ENCODE peak calls at places on chromosome 18, in seven cellular contexts. J, Y, U, F, N, O and H are unnamed samples.

GRCh38 chr18:37266290-37266689 is 299.3 kb downstream of the CELF4 start:
- DNase-seq in J (no peak), Y (peak; percentile 67), U (no peak), F (no peak), N (no peak), O (no peak), H (no peak)

GRCh38 chr18:55097406-55098170 is 138.3 kb upstream of the CCDC68 start:
- DNase-seq in J (no peak), Y (no peak), U (no peak), F (no peak), N (peak; percentile 83), O (no peak), H (no peak)

GRCh38 chr18:49500136-49500921 is 13.3 kb upstream of the C18orf32 start:
- DNase-seq in J (no peak), Y (peak; percentile 42), U (no peak), F (no peak), N (no peak), O (no peak), H (no peak)

GRCh38 chr18:32879497-32879896 is 106.7 kb upstream of the KLHL14 start:
- DNase-seq in J (no peak), Y (peak; percentile 60), U (no peak), F (no peak), N (peak; percentile 89), O (no peak), H (no peak)

GRCh38 chr18:70333757-70334156 is 44.9 kb downstream of the SOCS6 start:
- DNase-seq in J (no peak), Y (no peak), U (no peak), F (no peak), N (peak; percentile 99), O (no peak), H (no peak)

GRCh38 chr18:50192903-50193795 is 1.8 kb downstream of the MYO5B start:
- DNase-seq in J (no peak), Y (peak; percentile 44), U (no peak), F (no peak), N (no peak), O (no peak), H (no peak)

GRCh38 chr18:48913201-48913600 is 37.6 kb downstream of the SMAD7 start:
- DNase-seq in J (no peak), Y (no peak), U (peak; percentile 63), F (no peak), N (no peak), O (peak; percentile 45), H (no peak)

GRCh38 chr18:51051105-51051712 is 21.2 kb downstream of the SMAD4 start:
- DNase-seq in J (no peak), Y (peak; percentile 90), U (no peak), F (no peak), N (no peak), O (no peak), H (no peak)

GRCh38 chr18:40662898-40663437 is 1292.1 kb upstream of the PIK3C3 start:
- DNase-seq in J (peak; percentile 47), Y (no peak), U (peak; percentile 55), F (no peak), N (no peak), O (no peak), H (no peak)

GRCh38 chr18:77068321-77068841 is 64.2 kb downstream of the MBP start:
- DNase-seq in J (no peak), Y (no peak), U (no peak), F (no peak), N (peak; percentile 66), O (no peak), H (no peak)

GRCh38 chr18:70415823-70416488 is 127.1 kb downstream of the SOCS6 start:
- DNase-seq in J (no peak), Y (no peak), U (no peak), F (no peak), N (no peak), O (no peak), H (no peak)

GRCh38 chr18:48007955-48008701 is 77.7 kb upstream of the SMAD2 start:
- DNase-seq in J (peak; percentile 92), Y (peak; percentile 93), U (peak; percentile 90), F (no peak), N (peak; percentile 30), O (peak; percentile 27), H (peak; percentile 47)

GRCh38 chr18:376307-376706 is 108.5 kb upstream of the THOC1 start:
- DNase-seq in J (no peak), Y (no peak), U (no peak), F (no peak), N (peak; percentile 67), O (no peak), H (no peak)
- H3K27ac ChIP-seq in J (no peak overlapping the region), Y (no peak overlapping the region), U (peak overlapping the region; percentile 42), F (no peak overlapping the region), N (no peak overlapping the region), O (no peak overlapping the region), H (no peak overlapping the region)

GRCh38 chr18:58579561-58580047 is 49.3 kb downstream of the ALPK2 start:
- DNase-seq in J (no peak), Y (no peak), U (no peak), F (no peak), N (peak; percentile 95), O (no peak), H (no peak)

GRCh38 chr18:58580078-58580477 is 48.8 kb downstream of the ALPK2 start:
- DNase-seq in J (no peak), Y (no peak), U (no peak), F (no peak), N (no peak), O (no peak), H (no peak)

GRCh38 chr18:58580623-58581022 is 48.3 kb downstream of the ALPK2 start:
- DNase-seq in J (no peak), Y (peak; percentile 81), U (no peak), F (no peak), N (peak; percentile 76), O (no peak), H (peak; percentile 60)

GRCh38 chr18:58578321-58578720 is 50.6 kb downstream of the ALPK2 start:
- DNase-seq in J (no peak), Y (no peak), U (no peak), F (no peak), N (no peak), O (no peak), H (no peak)

DNA sequence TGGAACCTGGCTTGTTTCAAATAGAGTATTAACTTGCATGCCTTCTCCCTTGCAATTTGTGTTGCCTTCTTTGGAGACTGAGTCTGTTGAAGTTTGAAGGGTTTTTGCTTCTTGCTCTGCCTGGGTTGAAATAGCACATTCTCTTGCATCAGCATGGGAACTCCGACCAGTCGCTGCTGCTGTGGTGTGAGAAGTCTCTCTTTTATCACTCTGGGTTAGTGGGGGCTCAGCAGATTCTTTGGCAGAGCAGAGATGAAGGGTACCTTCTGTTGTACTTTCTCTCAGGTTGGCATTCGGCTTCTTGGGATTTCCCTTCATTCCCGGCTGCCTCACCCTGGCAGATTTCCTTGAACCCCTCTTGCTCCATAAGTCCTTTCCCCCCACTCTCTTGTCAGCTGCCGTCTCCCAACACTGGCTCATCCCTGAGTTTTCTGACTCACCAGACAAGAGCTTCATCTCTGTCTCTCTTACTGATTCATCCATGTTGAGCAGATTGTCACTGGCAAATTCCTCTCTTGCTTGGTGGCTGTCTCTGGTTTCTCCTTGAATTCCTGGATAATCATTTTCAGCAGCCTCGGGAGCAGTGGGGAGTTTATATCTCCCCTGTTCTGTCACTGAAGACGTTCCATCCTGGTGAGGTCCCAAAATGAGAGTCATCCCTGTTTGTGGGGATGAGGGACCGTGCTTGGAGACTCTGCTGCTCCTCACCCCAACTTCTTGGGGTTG is 49.9 kb downstream of the ALPK2 start:
- DNase-seq in J (no peak), Y (no peak), U (no peak), F (no peak), N (peak; percentile 86), O (no peak), H (no peak)
- H3K4me1 ChIP-seq in J (peaks cover 4% of the 10 kb centered on the region), Y (peaks cover 14% of the 10 kb centered on the region), U (no peaks in the 10 kb centered on the region), F (peaks cover 5% of the 10 kb centered on the region), N (peaks cover 49% of the 10 kb centered on the region), O (no peaks in the 10 kb centered on the region), H (peaks cover 2% of the 10 kb centered on the region)

DNA sequence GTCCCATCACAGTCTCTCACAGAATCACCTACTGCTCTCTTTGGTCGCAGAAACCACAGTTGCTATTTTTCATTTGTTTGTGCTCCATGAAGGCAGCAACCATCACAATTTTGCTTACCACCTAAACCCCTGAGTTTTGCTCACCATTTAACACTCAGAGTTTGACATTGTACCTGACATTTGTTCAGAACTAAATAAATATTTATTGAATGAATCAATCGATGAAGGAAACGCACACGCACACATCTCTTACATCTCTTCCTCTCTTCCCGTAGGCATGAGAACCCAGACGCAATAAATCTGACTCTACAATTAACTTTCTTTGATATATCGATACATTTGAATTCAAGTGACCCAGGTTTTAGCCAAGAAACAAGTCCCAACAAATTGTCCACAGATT is 105.5 kb upstream of the RNF152 start:
- DNase-seq in J (no peak), Y (no peak), U (no peak), F (no peak), N (no peak), O (no peak), H (no peak)
- H3K4me3 ChIP-seq in J (no peak overlapping the region), Y (no peak overlapping the region), U (no peak overlapping the region), F (no peak overlapping the region), N (no peak overlapping the region), O (no peak overlapping the region), H (no peak overlapping the region)

DNA sequence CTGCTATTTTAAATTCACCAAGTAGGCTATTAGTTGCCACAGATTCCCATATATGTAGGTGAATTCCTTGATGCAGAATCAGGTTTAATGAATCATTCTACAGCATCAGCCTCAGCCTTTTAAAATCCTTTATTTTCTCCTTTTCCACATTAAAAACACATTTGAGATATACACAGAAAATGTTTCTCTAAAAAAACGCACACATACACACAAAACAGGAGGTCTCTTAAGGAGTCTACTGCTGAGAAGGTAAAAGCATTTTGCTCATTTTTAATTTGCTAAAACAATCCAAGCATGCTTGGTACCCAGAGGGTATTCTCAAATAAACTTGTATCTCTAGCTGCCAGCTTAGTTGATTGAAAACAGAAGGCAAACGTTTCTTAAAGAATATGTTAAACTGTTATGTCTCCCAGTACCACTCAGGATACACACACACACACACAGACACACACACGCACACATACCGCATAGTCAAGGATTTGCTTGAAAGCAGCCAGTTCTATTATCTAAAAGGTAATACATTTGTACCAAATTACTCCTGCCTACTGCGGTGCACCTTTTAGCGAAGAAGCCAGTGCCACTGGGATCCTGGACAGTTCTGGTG is 106.8 kb upstream of the KCTD1 start:
- DNase-seq in J (no peak), Y (no peak), U (no peak), F (no peak), N (peak; percentile 11), O (no peak), H (no peak)
- H3K27ac ChIP-seq in J (peak overlapping the region; percentile 63), Y (no peak overlapping the region), U (peak overlapping the region; percentile 43), F (peak overlapping the region; percentile 76), N (no peak overlapping the region), O (no peak overlapping the region), H (no peak overlapping the region)